ENCODE peak calls at places on chromosomes 11 and 22, in seven cellular contexts. One of them, this sample, is unnamed.

GRCh38 chr11:78801161-78801884 is 226.7 kb upstream of the NARS2 start:
- DNase-seq in NCI-H1417 treated with DMSO at 0.1 percent for 48 hours: no peak
- DNase-seq in Daoy: peak; percentile 89
- DNase-seq in T-helper 9 cell: no peak
- DNase-seq in anterior cingulate cortex: no peak
- DNase-seq in mucosa of descending colon: no peak
- DNase-seq in substantia nigra: no peak
- DNase-seq in this sample: no peak

GRCh38 chr11:83680351-83680750 is 394.2 kb upstream of the CCDC90B start:
- DNase-seq in NCI-H1417 treated with DMSO at 0.1 percent for 48 hours: no peak
- DNase-seq in Daoy: no peak
- DNase-seq in T-helper 9 cell: no peak
- DNase-seq in anterior cingulate cortex: no peak
- DNase-seq in mucosa of descending colon: no peak
- DNase-seq in substantia nigra: no peak
- DNase-seq in this sample: no peak

GRCh38 chr11:110069158-110069737 is 23.9 kb upstream of the ZC3H12C start:
- DNase-seq in NCI-H1417 treated with DMSO at 0.1 percent for 48 hours: no peak
- DNase-seq in Daoy: peak; percentile 90
- DNase-seq in T-helper 9 cell: no peak
- DNase-seq in anterior cingulate cortex: no peak
- DNase-seq in mucosa of descending colon: peak; percentile 63
- DNase-seq in substantia nigra: no peak
- DNase-seq in this sample: no peak

GRCh38 chr11:128575174-128575955 is 12.0 kb downstream of the ETS1 start:
- DNase-seq in NCI-H1417 treated with DMSO at 0.1 percent for 48 hours: no peak
- DNase-seq in Daoy: no peak
- DNase-seq in T-helper 9 cell: no peak
- DNase-seq in anterior cingulate cortex: no peak
- DNase-seq in mucosa of descending colon: no peak
- DNase-seq in substantia nigra: no peak
- DNase-seq in this sample: no peak

GRCh38 chr11:102869354-102869753 is 5.4 kb downstream of the MMP12 start:
- DNase-seq in NCI-H1417 treated with DMSO at 0.1 percent for 48 hours: no peak
- DNase-seq in Daoy: no peak
- DNase-seq in T-helper 9 cell: no peak
- DNase-seq in anterior cingulate cortex: no peak
- DNase-seq in mucosa of descending colon: no peak
- DNase-seq in substantia nigra: no peak
- DNase-seq in this sample: no peak

GRCh38 chr22:49769691-49770315 is 57.9 kb downstream of the BRD1 start:
- DNase-seq in NCI-H1417 treated with DMSO at 0.1 percent for 48 hours: no peak
- DNase-seq in Daoy: no peak
- DNase-seq in T-helper 9 cell: no peak
- DNase-seq in anterior cingulate cortex: no peak
- DNase-seq in mucosa of descending colon: no peak
- DNase-seq in substantia nigra: no peak
- DNase-seq in this sample: no peak

GRCh38 chr22:36486619-36487384 is 5.4 kb upstream of the TXN2 start:
- DNase-seq in NCI-H1417 treated with DMSO at 0.1 percent for 48 hours: no peak
- DNase-seq in Daoy: peak; percentile 65
- DNase-seq in T-helper 9 cell: peak; percentile 60
- DNase-seq in anterior cingulate cortex: no peak
- DNase-seq in mucosa of descending colon: no peak
- DNase-seq in substantia nigra: no peak
- DNase-seq in this sample: peak; percentile 50

GRCh38 chr22:21766933-21767462 is 31.4 kb upstream of the YPEL1 start:
- DNase-seq in NCI-H1417 treated with DMSO at 0.1 percent for 48 hours: no peak
- DNase-seq in Daoy: no peak
- DNase-seq in T-helper 9 cell: peak; percentile 40
- DNase-seq in anterior cingulate cortex: no peak
- DNase-seq in mucosa of descending colon: no peak
- DNase-seq in substantia nigra: no peak
- DNase-seq in this sample: no peak

GRCh38 chr11:87477321-87477720 is 439.6 kb downstream of the TMEM135 start:
- DNase-seq in NCI-H1417 treated with DMSO at 0.1 percent for 48 hours: no peak
- DNase-seq in Daoy: no peak
- DNase-seq in T-helper 9 cell: no peak
- DNase-seq in anterior cingulate cortex: no peak
- DNase-seq in mucosa of descending colon: no peak
- DNase-seq in substantia nigra: no peak
- DNase-seq in this sample: no peak

GRCh38 chr11:76579752-76580151 is 90.8 kb downstream of the LRRC32 start:
- DNase-seq in NCI-H1417 treated with DMSO at 0.1 percent for 48 hours: no peak
- DNase-seq in Daoy: no peak
- DNase-seq in T-helper 9 cell: no peak
- DNase-seq in anterior cingulate cortex: no peak
- DNase-seq in mucosa of descending colon: no peak
- DNase-seq in substantia nigra: no peak
- DNase-seq in this sample: no peak

This sample was measured in naive B cell.